ENCODE peak calls at places on chromosomes 13 and 19, in nine cellular contexts. S is AG10803, A is GM20000, G is cardiac muscle cell, F is heart right ventricle, X is IMR-90, Q is uterus, L is HFF-Myc, R is dorsolateral prefrontal cortex. Y is an unnamed sample.

GRCh38 chr13:29749401-29750177 is 100.8 kb downstream of the UBL3 start:
- DNase-seq in S (peak), A (no peak), G (no peak), F (no peak), X (peak), Q (no peak), L (no peak), R (no peak), Y (no peak)

GRCh38 chr19:38736413-38737280 is 7.6 kb downstream of the CAPN12 start:
- DNase-seq in S (peak), A (peak), G (peak), F (peak), X (no peak), Q (peak), L (no peak), R (no peak), Y (no peak)

GRCh38 chr19:4829001-4829712 is 2.4 kb downstream of the TICAM1 start:
- DNase-seq in S (no peak), A (peak), G (no peak), F (no peak), X (no peak), Q (no peak), L (no peak), R (no peak), Y (no peak)

GRCh38 chr13:52600666-52601065 is 41.6 kb upstream of the HNRNPA1L2 start:
- DNase-seq in S (no peak), A (no peak), G (peak), F (no peak), X (no peak), Q (no peak), L (no peak), R (no peak), Y (no peak)

GRCh38 chr13:41590643-41591042 is 133.3 kb downstream of the RGCC start:
- DNase-seq in S (no peak), A (no peak), G (no peak), F (no peak), X (no peak), Q (no peak), L (no peak), R (no peak), Y (no peak)

GRCh38 chr19:7925171-7925837 is 631 bp downstream of the CTXN1 start:
- DNase-seq in S (peak), A (peak), G (peak), F (peak), X (peak), Q (peak), L (no peak), R (peak), Y (peak)

GRCh38 chr19:7657047-7657779 is 11.6 kb upstream of the RETN start:
- DNase-seq in S (peak), A (no peak), G (peak), F (no peak), X (no peak), Q (no peak), L (no peak), R (no peak), Y (no peak)

GRCh38 chr19:19405919-19406877 is 723 bp downstream of the GATAD2A start:
- DNase-seq in S (peak), A (peak), G (peak), F (peak), X (peak), Q (peak), L (no peak), R (no peak), Y (peak)

GRCh38 chr13:51902776-51903175 is 41.0 kb downstream of the CCDC70 start:
- DNase-seq in S (no peak), A (no peak), G (no peak), F (no peak), X (no peak), Q (no peak), L (no peak), R (no peak), Y (no peak)

GRCh38 chr13:73849292-73849691 is 284.9 kb downstream of the KLF12 start:
- DNase-seq in S (peak), A (no peak), G (peak), F (no peak), X (peak), Q (no peak), L (peak), R (no peak), Y (peak)

DNA sequence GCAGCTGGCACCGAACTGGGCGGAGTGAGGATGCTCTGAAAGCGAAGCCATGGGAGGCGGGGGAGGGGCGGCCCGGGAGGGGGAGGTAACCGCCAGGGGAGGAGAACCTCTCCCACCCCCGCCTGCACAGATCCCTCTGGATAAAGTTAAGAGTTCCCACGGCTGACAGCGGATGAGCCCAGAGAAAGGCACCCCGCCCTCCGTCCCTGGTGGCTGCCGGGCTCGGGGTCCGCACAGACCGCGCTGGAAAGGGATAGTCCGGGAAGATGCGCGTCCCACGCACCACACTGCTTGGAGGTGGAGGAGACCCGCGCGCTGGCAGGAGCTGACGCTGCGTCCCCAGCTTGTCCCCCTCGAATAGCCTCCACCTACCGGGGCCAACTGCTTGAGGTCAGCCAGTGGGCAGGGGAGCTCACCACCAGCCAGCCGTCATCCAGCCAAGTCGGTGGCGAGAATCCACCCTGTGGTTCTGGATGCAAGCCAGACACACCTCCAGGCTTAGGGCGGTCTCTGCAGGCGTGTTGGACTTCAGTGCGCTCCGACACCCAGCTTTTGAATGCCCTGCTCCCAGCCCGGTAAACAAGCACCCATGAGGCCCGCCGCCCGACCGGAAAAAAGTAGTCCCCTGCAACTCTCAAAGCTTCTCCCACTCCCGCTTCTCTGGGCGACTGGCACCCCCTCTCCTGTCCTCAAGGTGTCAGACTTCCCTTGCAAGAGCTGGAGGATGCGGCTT is at the start of gene TRPC4:
- DNase-seq in S (peak), A (no peak), G (peak), F (peak), X (peak), Q (peak), L (peak), R (no peak), Y (peak)
- TF ChIP-seq CTCF in S (peak), A (no peak), G (peak), F (peak), X (peak), Q (peak), L (peak), R (peak), Y (peak)

GRCh38 chr13:102002271-102002670 is 399.6 kb downstream of the FGF14 start:
- DNase-seq in S (no peak), A (no peak), G (no peak), F (no peak), X (no peak), Q (peak), L (no peak), R (no peak), Y (no peak)
- TF ChIP-seq CTCF in S (no peak), A (no peak), G (no peak), F (no peak), X (no peak), Q (no peak), L (no peak), R (no peak), Y (no peak)

DNA sequence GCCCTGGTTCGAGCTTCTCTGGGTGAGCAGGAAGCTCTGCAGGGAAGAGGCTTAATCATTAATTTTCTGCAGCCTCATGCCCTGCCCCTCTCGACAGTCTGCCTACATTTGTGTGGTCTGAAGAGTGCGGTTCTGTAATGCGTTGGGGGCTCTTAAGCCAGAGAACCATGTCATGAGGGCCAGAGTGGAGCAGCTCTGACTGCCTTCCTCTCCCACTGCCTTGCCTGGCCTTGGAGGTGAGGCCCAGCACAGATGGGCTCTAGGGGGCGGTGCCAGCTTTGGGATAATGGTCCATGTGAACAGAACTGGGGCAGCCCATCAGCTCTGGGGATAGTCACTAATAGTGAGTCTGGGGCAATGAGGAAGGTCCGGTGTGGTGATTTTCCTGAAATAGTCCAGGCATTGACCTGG is 5.7 kb downstream of the FGF9 start:
- DNase-seq in S (no peak), A (peak), G (no peak), F (no peak), X (no peak), Q (no peak), L (no peak), R (peak), Y (no peak)
- TF ChIP-seq CTCF in S (no peak), A (no peak), G (no peak), F (no peak), X (no peak), Q (no peak), L (no peak), R (no peak), Y (peak)

GRCh38 chr13:44141725-44142539 is 231.7 kb upstream of the SERP2 start:
- DNase-seq in S (peak), A (peak), G (peak), F (peak), X (peak), Q (peak), L (peak), R (peak), Y (peak)
- TF ChIP-seq CTCF in S (no peak), A (no peak), G (no peak), F (peak), X (peak), Q (peak), L (no peak), R (peak), Y (no peak)

GRCh38 chr13:86085890-86086289 is 286.7 kb upstream of the SLITRK6 start:
- DNase-seq in S (no peak), A (no peak), G (no peak), F (no peak), X (no peak), Q (no peak), L (no peak), R (no peak), Y (no peak)
- TF ChIP-seq CTCF in S (no peak), A (no peak), G (no peak), F (no peak), X (no peak), Q (no peak), L (no peak), R (peak), Y (no peak)

GRCh38 chr13:77779461-77780272 is 82.2 kb downstream of the SLAIN1 start:
- DNase-seq in S (peak), A (peak), G (peak), F (no peak), X (peak), Q (peak), L (peak), R (no peak), Y (peak)
- TF ChIP-seq CTCF in S (peak), A (peak), G (peak), F (peak), X (peak), Q (peak), L (peak), R (peak), Y (peak)

GRCh38 chr13:92901739-92902138 is 324.9 kb upstream of the GPC6 start:
- DNase-seq in S (no peak), A (no peak), G (no peak), F (no peak), X (no peak), Q (no peak), L (no peak), R (no peak), Y (no peak)

GRCh38 chr13:92900455-92900854 is 326.2 kb upstream of the GPC6 start:
- DNase-seq in S (no peak), A (no peak), G (peak), F (no peak), X (no peak), Q (no peak), L (no peak), R (no peak), Y (no peak)

DNA sequence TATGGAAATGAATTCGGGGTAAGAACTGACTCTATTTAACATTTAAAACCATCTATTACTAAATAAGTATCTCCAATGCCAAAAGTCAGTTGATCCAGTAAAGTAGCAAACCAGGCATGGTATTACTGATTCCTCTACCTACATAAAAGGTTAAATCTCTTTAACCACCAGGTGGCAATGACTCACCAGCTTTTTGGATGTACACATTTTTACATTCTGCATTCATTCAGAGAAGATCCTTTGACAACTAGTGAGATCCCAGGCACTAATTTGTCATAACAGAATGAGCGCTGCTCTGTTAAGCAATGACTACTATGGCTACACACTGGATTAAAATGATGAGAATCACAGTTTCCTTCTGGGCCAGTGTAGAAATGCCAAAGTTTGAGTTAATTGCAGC is 329.8 kb upstream of the GPC6 start:
- DNase-seq in S (peak), A (no peak), G (peak), F (no peak), X (peak), Q (no peak), L (no peak), R (no peak), Y (no peak)
- TF ChIP-seq CTCF in S (no peak), A (no peak), G (peak), F (no peak), X (no peak), Q (no peak), L (no peak), R (no peak), Y (no peak)

GRCh38 chr13:81872581-81872980 is 1531.7 kb upstream of the SPRY2 start:
- DNase-seq in S (no peak), A (no peak), G (no peak), F (no peak), X (no peak), Q (no peak), L (no peak), R (no peak), Y (no peak)
- TF ChIP-seq CTCF in S (no peak), A (no peak), G (no peak), F (no peak), X (no peak), Q (no peak), L (no peak), R (peak), Y (no peak)

GRCh38 chr13:109996404-109996960 is 210.1 kb upstream of the IRS2 start:
- DNase-seq in S (no peak), A (no peak), G (no peak), F (no peak), X (no peak), Q (no peak), L (no peak), R (no peak), Y (no peak)

GRCh38 chr13:109998030-109998429 is 211.6 kb upstream of the IRS2 start:
- DNase-seq in S (no peak), A (no peak), G (no peak), F (no peak), X (no peak), Q (no peak), L (no peak), R (no peak), Y (no peak)

GRCh38 chr13:110000534-110001345 is 214.4 kb upstream of the IRS2 start:
- DNase-seq in S (no peak), A (no peak), G (no peak), F (no peak), X (no peak), Q (no peak), L (no peak), R (no peak), Y (no peak)

GRCh38 chr13:109999659-110000533 is 213.5 kb upstream of the IRS2 start:
- DNase-seq in S (no peak), A (no peak), G (no peak), F (no peak), X (no peak), Q (no peak), L (no peak), R (no peak), Y (no peak)

DNA sequence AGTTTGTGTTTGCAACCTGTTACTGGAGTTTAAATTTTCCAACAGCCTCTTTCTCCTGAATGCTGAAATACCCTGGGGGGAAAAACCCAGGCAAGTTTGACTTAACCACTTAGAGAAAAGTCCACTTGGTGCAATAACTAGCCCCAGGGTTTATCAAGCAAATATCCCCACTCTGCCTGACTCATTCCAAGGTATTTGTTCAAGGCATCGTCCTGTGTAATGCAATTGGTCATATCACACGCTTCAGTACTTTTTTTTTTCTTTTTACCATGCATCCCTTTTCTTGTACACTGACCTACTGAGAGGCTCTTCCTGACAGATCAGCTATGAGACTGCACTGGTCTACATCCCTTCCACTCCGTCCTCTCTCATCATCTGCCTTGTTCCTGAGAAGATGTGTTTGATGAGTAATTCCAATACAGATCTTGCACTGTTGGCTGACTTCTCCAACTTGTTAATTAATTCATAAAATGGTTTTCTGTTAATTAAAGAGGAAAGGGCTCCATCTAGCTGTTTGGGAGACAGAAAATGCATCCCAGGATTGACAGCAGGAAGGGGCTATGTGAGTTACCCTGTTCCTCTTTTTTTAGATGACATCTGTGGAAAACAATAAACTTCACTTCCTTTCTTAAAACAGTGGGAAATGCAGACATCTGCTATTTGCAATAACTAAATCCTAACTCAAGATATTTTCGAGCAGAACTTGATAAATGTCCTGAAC is 212.6 kb upstream of the IRS2 start:
- DNase-seq in S (peak), A (no peak), G (peak), F (no peak), X (peak), Q (no peak), L (no peak), R (no peak), Y (peak)
- TF ChIP-seq CTCF in S (no peak), A (no peak), G (no peak), F (peak), X (no peak), Q (no peak), L (no peak), R (peak), Y (peak)

Y was measured in HFFc6.